ENCODE peak calls at places on chromosome 7, in nine cellular contexts. C is mesendoderm, Y is right cardiac atrium, Z is endothelial cell of umbilical vein, G is OCI-LY7, L is astrocyte, R is ovary, T is heart right ventricle, W is neuronal stem cell. X is an unnamed sample.
A peak's percentile ranks its signal among the peaks of the same experiment; 100 is the strongest.

GRCh38 chr7:80614911-80615310 is 23.5 kb upstream of the CD36 start:
- DNase-seq in C (no peak), Y (no peak), Z (no peak), G (no peak), L (peak; percentile 53), R (no peak), T (no peak), W (no peak), X (no peak)

GRCh38 chr7:81574723-81575326 is 195.0 kb downstream of the HGF start:
- DNase-seq in C (no peak), Y (no peak), Z (no peak), G (no peak), L (peak; percentile 90), R (no peak), T (no peak), W (no peak), X (no peak)

GRCh38 chr7:70776627-70777101 is 355.3 kb upstream of the GALNT17 start:
- DNase-seq in C (no peak), Y (no peak), Z (no peak), G (no peak), L (peak; percentile 75), R (peak; percentile 60), T (no peak), W (no peak), X (no peak)

GRCh38 chr7:158573310-158573709 is 14.3 kb downstream of the PTPRN2 start:
- DNase-seq in C (no peak), Y (no peak), Z (no peak), G (no peak), L (no peak), R (no peak), T (no peak), W (no peak), X (no peak)

GRCh38 chr7:64834989-64835388 is 40.8 kb downstream of the ZNF138 start:
- DNase-seq in C (no peak), Y (no peak), Z (no peak), G (no peak), L (no peak), R (no peak), T (no peak), W (no peak), X (no peak)

GRCh38 chr7:151060416-151061234 is 1.2 kb downstream of the SLC4A2 start:
- DNase-seq in C (peak; percentile 29), Y (peak; percentile 74), Z (peak; percentile 32), G (peak; percentile 26), L (no peak), R (peak; percentile 74), T (no peak), W (peak; percentile 63), X (no peak)

GRCh38 chr7:49229246-49229645 is 304.9 kb downstream of the CDC14C start:
- DNase-seq in C (peak; percentile 60), Y (no peak), Z (no peak), G (peak; percentile 48), L (no peak), R (no peak), T (no peak), W (no peak), X (no peak)

GRCh38 chr7:139232893-139233292 is 1.9 kb downstream of the UBN2 start:
- DNase-seq in C (no peak), Y (no peak), Z (peak; percentile 12), G (no peak), L (peak; percentile 35), R (no peak), T (no peak), W (no peak), X (no peak)

GRCh38 chr7:45035909-45036308 is 35.9 kb downstream of the CCM2 start:
- DNase-seq in C (no peak), Y (no peak), Z (no peak), G (no peak), L (no peak), R (no peak), T (no peak), W (no peak), X (no peak)

GRCh38 chr7:102169651-102170416 is 116.8 kb upstream of the SH2B2 start:
- DNase-seq in C (no peak), Y (no peak), Z (peak; percentile 74), G (no peak), L (peak; percentile 33), R (no peak), T (peak; percentile 14), W (no peak), X (no peak)

GRCh38 chr7:117012284-117013174 is 59.2 kb downstream of the ST7 start:
- DNase-seq in C (peak; percentile 65), Y (no peak), Z (peak; percentile 54), G (peak; percentile 9), L (no peak), R (no peak), T (no peak), W (no peak), X (no peak)

GRCh38 chr7:138654616-138655015 is 46.5 kb downstream of the SVOPL start:
- DNase-seq in C (no peak), Y (no peak), Z (no peak), G (peak; percentile 27), L (no peak), R (no peak), T (no peak), W (no peak), X (no peak)

GRCh38 chr7:34156336-34156735 is 251.0 kb downstream of the BMPER start:
- DNase-seq in C (no peak), Y (no peak), Z (no peak), G (no peak), L (peak; percentile 49), R (no peak), T (no peak), W (no peak), X (no peak)

GRCh38 chr7:147756290-147756689 is 834.3 kb upstream of the C7orf33 start:
- DNase-seq in C (no peak), Y (no peak), Z (no peak), G (no peak), L (no peak), R (no peak), T (no peak), W (no peak), X (no peak)

GRCh38 chr7:78400038-78400437 is 601.5 kb downstream of the PHTF2 start:
- DNase-seq in C (no peak), Y (no peak), Z (no peak), G (no peak), L (no peak), R (no peak), T (no peak), W (no peak), X (no peak)
- H3K4me1 ChIP-seq in C (no peaks in the 10 kb centered on the region), Y (no peaks in the 10 kb centered on the region), Z (no peaks in the 10 kb centered on the region), G (no peaks in the 10 kb centered on the region), L (no peaks in the 10 kb centered on the region), R (peaks cover 2% of the 10 kb centered on the region), T (no peaks in the 10 kb centered on the region), W (peaks cover 3% of the 10 kb centered on the region), X (peaks cover 6% of the 10 kb centered on the region)

DNA sequence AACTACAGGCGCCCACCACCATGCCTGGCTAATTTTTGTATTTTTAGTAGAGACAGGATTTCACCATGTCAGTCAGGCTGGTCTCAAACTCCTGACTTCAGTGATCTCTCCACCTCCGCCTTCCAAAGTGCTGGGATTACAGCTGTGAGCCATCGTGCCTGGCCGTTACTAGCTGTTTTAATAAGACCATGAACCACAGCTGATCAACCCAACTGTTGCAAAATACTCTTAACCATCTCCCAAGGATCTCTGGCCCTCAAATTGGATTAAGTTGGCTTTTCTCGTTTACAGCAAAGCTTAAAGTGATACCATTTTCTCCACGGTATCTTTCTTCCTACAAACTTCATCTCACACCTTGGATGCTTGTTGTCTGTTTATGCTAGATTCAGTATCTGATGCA is 18.3 kb downstream of the ZFAND2A start:
- DNase-seq in C (no peak), Y (no peak), Z (no peak), G (no peak), L (no peak), R (no peak), T (no peak), W (no peak), X (no peak)
- H3K4me1 ChIP-seq in C (peaks cover 4% of the 10 kb centered on the region), Y (peaks cover 6% of the 10 kb centered on the region), Z (peaks cover 9% of the 10 kb centered on the region), G (peaks cover 42% of the 10 kb centered on the region), L (peaks cover 8% of the 10 kb centered on the region), R (peaks cover 3% of the 10 kb centered on the region), T (peaks cover 11% of the 10 kb centered on the region), W (peaks cover 6% of the 10 kb centered on the region), X (peaks cover 2% of the 10 kb centered on the region)

GRCh38 chr7:25712500-25712899 is 439.5 kb upstream of the NFE2L3 start:
- DNase-seq in C (no peak), Y (no peak), Z (no peak), G (no peak), L (no peak), R (no peak), T (no peak), W (no peak), X (no peak)
- H3K4me1 ChIP-seq in C (peaks cover 2% of the 10 kb centered on the region), Y (peaks cover 6% of the 10 kb centered on the region), Z (no peaks in the 10 kb centered on the region), G (no peaks in the 10 kb centered on the region), L (no peaks in the 10 kb centered on the region), R (peaks cover 5% of the 10 kb centered on the region), T (peaks cover 23% of the 10 kb centered on the region), W (peaks cover 3% of the 10 kb centered on the region), X (no peaks in the 10 kb centered on the region)

GRCh38 chr7:2631924-2632716 is at the start of gene TTYH3:
- DNase-seq in C (peak; percentile 48), Y (no peak), Z (peak; percentile 5), G (no peak), L (no peak), R (peak; percentile 79), T (no peak), W (no peak), X (no peak)
- H3K4me1 ChIP-seq in C (peaks cover 2% of the 10 kb centered on the region), Y (peaks cover 15% of the 10 kb centered on the region), Z (peaks cover 32% of the 10 kb centered on the region), G (peaks cover 26% of the 10 kb centered on the region), L (peaks cover 34% of the 10 kb centered on the region), R (peaks cover 14% of the 10 kb centered on the region), T (peaks cover 40% of the 10 kb centered on the region), W (peaks cover 18% of the 10 kb centered on the region), X (peaks cover 7% of the 10 kb centered on the region)

GRCh38 chr7:130896898-130897514 is 163.0 kb upstream of the KLF14 start:
- DNase-seq in C (peak; percentile 89), Y (peak; percentile 87), Z (peak; percentile 75), G (peak; percentile 72), L (peak; percentile 69), R (peak; percentile 79), T (peak; percentile 71), W (peak; percentile 74), X (peak; percentile 74)
- H3K4me1 ChIP-seq in C (no peaks in the 10 kb centered on the region), Y (peaks cover 8% of the 10 kb centered on the region), Z (peaks cover 75% of the 10 kb centered on the region), G (peaks cover 41% of the 10 kb centered on the region), L (peaks cover 88% of the 10 kb centered on the region), R (peaks cover 13% of the 10 kb centered on the region), T (peaks cover 55% of the 10 kb centered on the region), W (peaks cover 16% of the 10 kb centered on the region), X (peaks cover 6% of the 10 kb centered on the region)

GRCh38 chr7:154252046-154252445 is 199.8 kb downstream of the DPP6 start:
- DNase-seq in C (no peak), Y (no peak), Z (no peak), G (no peak), L (no peak), R (no peak), T (no peak), W (no peak), X (no peak)
- H3K4me1 ChIP-seq in C (no peaks in the 10 kb centered on the region), Y (no peaks in the 10 kb centered on the region), Z (no peaks in the 10 kb centered on the region), G (no peaks in the 10 kb centered on the region), L (no peaks in the 10 kb centered on the region), R (no peaks in the 10 kb centered on the region), T (no peaks in the 10 kb centered on the region), W (peaks cover 2% of the 10 kb centered on the region), X (peaks cover 3% of the 10 kb centered on the region)

X was measured in iPS DF 6.9.